ENCODE peak calls at places on chromosomes 12 and 14, in five cellular contexts. A is neural crest cell; Y is HEK293T; U is activated naive CD4-positive, alpha-beta T cell treated with Interleukin-2 at 50 U/mL for 16 hours; B is ovary. W is an unnamed sample.

GRCh38 chr14:95713596-95714371 is at the start of gene TCL1A:
- DNase-seq in A (no peak), Y (no peak), U (no peak), B (no peak), W (no peak)

GRCh38 chr12:101013993-101014392 is 196.0 kb downstream of the SLC5A8 start:
- DNase-seq in A (no peak), Y (no peak), U (no peak), B (no peak), W (peak; percentile 19)

GRCh38 chr12:89189448-89189847 is 162.9 kb downstream of the DUSP6 start:
- DNase-seq in A (no peak), Y (no peak), U (no peak), B (no peak), W (no peak)

GRCh38 chr12:43761535-43761934 is 2.8 kb downstream of the IRAK4 start:
- DNase-seq in A (no peak), Y (no peak), U (no peak), B (no peak), W (no peak)

GRCh38 chr14:105933238-105933637 is 406.9 kb downstream of the TMEM121 start:
- DNase-seq in A (no peak), Y (no peak), U (no peak), B (no peak), W (no peak)

GRCh38 chr14:64736271-64737131 is 32.3 kb downstream of the PLEKHG3 start:
- DNase-seq in A (no peak), Y (no peak), U (no peak), B (no peak), W (no peak)

GRCh38 chr14:52918486-52918885 is 32.4 kb downstream of the FERMT2 start:
- DNase-seq in A (no peak), Y (no peak), U (no peak), B (no peak), W (no peak)

GRCh38 chr12:132642846-132643835 is 24.6 kb downstream of the P2RX2 start:
- DNase-seq in A (no peak), Y (no peak), U (no peak), B (no peak), W (no peak)

GRCh38 chr12:34395056-34396005 is 373.0 kb downstream of the ALG10 start:
- DNase-seq in A (no peak), Y (no peak), U (peak; percentile 1), B (peak; percentile 2), W (no peak)

GRCh38 chr14:53327716-53328115 is 174.6 kb upstream of the DDHD1 start:
- DNase-seq in A (no peak), Y (no peak), U (no peak), B (peak; percentile 32), W (no peak)

GRCh38 chr12:51011960-51012359 is 14.2 kb downstream of the SLC11A2 start:
- DNase-seq in A (no peak), Y (no peak), U (no peak), B (no peak), W (no peak)

GRCh38 chr14:24436355-24437019 is 6.1 kb downstream of the SDR39U1 start:
- DNase-seq in A (peak; percentile 38), Y (peak; percentile 65), U (peak; percentile 47), B (peak; percentile 39), W (peak; percentile 67)

GRCh38 chr14:53929871-53930685 is 26.5 kb downstream of the BMP4 start:
- DNase-seq in A (no peak), Y (no peak), U (peak; percentile 17), B (peak; percentile 25), W (no peak)

GRCh38 chr12:94783862-94784261 is 133.5 kb upstream of the TMCC3 start:
- DNase-seq in A (no peak), Y (no peak), U (no peak), B (no peak), W (no peak)

GRCh38 chr14:68222726-68223125 is 403.1 kb downstream of the RAD51B start:
- DNase-seq in A (no peak), Y (no peak), U (no peak), B (no peak), W (no peak)

GRCh38 chr12:122437656-122438121 is 15.2 kb upstream of the CLIP1 start:
- DNase-seq in A (no peak), Y (no peak), U (no peak), B (peak; percentile 48), W (no peak)

GRCh38 chr12:43288666-43289065 is 263.3 kb downstream of the ADAMTS20 start:
- DNase-seq in A (no peak), Y (peak; percentile 9), U (no peak), B (no peak), W (no peak)

GRCh38 chr12:103571286-103571685 is 15.8 kb upstream of the STAB2 start:
- DNase-seq in A (peak; percentile 61), Y (peak; percentile 21), U (no peak), B (no peak), W (no peak)

GRCh38 chr14:89805501-89805900 is 149.0 kb downstream of the EFCAB11 start:
- DNase-seq in A (no peak), Y (no peak), U (no peak), B (no peak), W (no peak)

GRCh38 chr14:91338369-91338768 is 79.3 kb downstream of the CCDC88C start:
- DNase-seq in A (no peak), Y (no peak), U (no peak), B (no peak), W (no peak)

W was measured in HuH-7.5.